ENCODE peak calls at places on chromosomes 4 and X, in eight cellular contexts. One of them, this sample, is unnamed.

GRCh38 chr4:8580321-8581093 is at the start of gene GPR78:
- DNase-seq in hippocampal formation: no peak
- DNase-seq in mesothelial cell of epicardium: peak; percentile 95
- DNase-seq in T follicular helper cell: no peak
- DNase-seq in choroid plexus epithelial cell: peak; percentile 55
- DNase-seq in activated T-cell treated with anti-CD3 and anti-CD28 coated beads for 1 hour: peak; percentile 24
- DNase-seq in stimulated activated CD4-positive, alpha-beta T cell treated with anti-CD3 and anti-CD28 coated beads, Interleukin-2, amount 100 ng/mL, for 48 hours: peak; percentile 30
- DNase-seq in skeletal muscle cell: no peak
- DNase-seq in this sample: peak; percentile 37

GRCh38 chr4:175947117-175947722 is 118.4 kb upstream of the WDR17 start:
- DNase-seq in hippocampal formation: peak; percentile 69
- DNase-seq in mesothelial cell of epicardium: no peak
- DNase-seq in T follicular helper cell: no peak
- DNase-seq in choroid plexus epithelial cell: peak; percentile 66
- DNase-seq in activated T-cell treated with anti-CD3 and anti-CD28 coated beads for 1 hour: no peak
- DNase-seq in stimulated activated CD4-positive, alpha-beta T cell treated with anti-CD3 and anti-CD28 coated beads, Interleukin-2, amount 100 ng/mL, for 48 hours: no peak
- DNase-seq in skeletal muscle cell: no peak
- DNase-seq in this sample: peak; percentile 16

GRCh38 chr4:19382993-19383392 is 868.7 kb upstream of the SLIT2 start:
- DNase-seq in hippocampal formation: no peak
- DNase-seq in mesothelial cell of epicardium: no peak
- DNase-seq in T follicular helper cell: no peak
- DNase-seq in choroid plexus epithelial cell: peak; percentile 74
- DNase-seq in activated T-cell treated with anti-CD3 and anti-CD28 coated beads for 1 hour: no peak
- DNase-seq in stimulated activated CD4-positive, alpha-beta T cell treated with anti-CD3 and anti-CD28 coated beads, Interleukin-2, amount 100 ng/mL, for 48 hours: no peak
- DNase-seq in skeletal muscle cell: peak; percentile 66
- DNase-seq in this sample: no peak

GRCh38 chr4:106035204-106035603 is 139.9 kb downstream of the NPNT start:
- DNase-seq in hippocampal formation: no peak
- DNase-seq in mesothelial cell of epicardium: no peak
- DNase-seq in T follicular helper cell: no peak
- DNase-seq in choroid plexus epithelial cell: no peak
- DNase-seq in activated T-cell treated with anti-CD3 and anti-CD28 coated beads for 1 hour: no peak
- DNase-seq in stimulated activated CD4-positive, alpha-beta T cell treated with anti-CD3 and anti-CD28 coated beads, Interleukin-2, amount 100 ng/mL, for 48 hours: no peak
- DNase-seq in skeletal muscle cell: no peak
- DNase-seq in this sample: no peak

GRCh38 chrX:39613997-39614679 is 483.6 kb downstream of the BCOR start:
- DNase-seq in hippocampal formation: no peak
- DNase-seq in mesothelial cell of epicardium: no peak
- DNase-seq in T follicular helper cell: no peak
- DNase-seq in choroid plexus epithelial cell: no peak
- DNase-seq in activated T-cell treated with anti-CD3 and anti-CD28 coated beads for 1 hour: peak; percentile 2
- DNase-seq in stimulated activated CD4-positive, alpha-beta T cell treated with anti-CD3 and anti-CD28 coated beads, Interleukin-2, amount 100 ng/mL, for 48 hours: peak; percentile 51
- DNase-seq in skeletal muscle cell: no peak
- DNase-seq in this sample: no peak

GRCh38 chr4:25030283-25031076 is at the start of gene LGI2:
- DNase-seq in hippocampal formation: no peak
- DNase-seq in mesothelial cell of epicardium: peak; percentile 72
- DNase-seq in T follicular helper cell: no peak
- DNase-seq in choroid plexus epithelial cell: peak; percentile 4
- DNase-seq in activated T-cell treated with anti-CD3 and anti-CD28 coated beads for 1 hour: no peak
- DNase-seq in stimulated activated CD4-positive, alpha-beta T cell treated with anti-CD3 and anti-CD28 coated beads, Interleukin-2, amount 100 ng/mL, for 48 hours: no peak
- DNase-seq in skeletal muscle cell: no peak
- DNase-seq in this sample: no peak

GRCh38 chr4:95289028-95289634 is 259.6 kb downstream of the UNC5C start:
- DNase-seq in hippocampal formation: no peak
- DNase-seq in mesothelial cell of epicardium: no peak
- DNase-seq in T follicular helper cell: no peak
- DNase-seq in choroid plexus epithelial cell: peak; percentile 78
- DNase-seq in activated T-cell treated with anti-CD3 and anti-CD28 coated beads for 1 hour: no peak
- DNase-seq in stimulated activated CD4-positive, alpha-beta T cell treated with anti-CD3 and anti-CD28 coated beads, Interleukin-2, amount 100 ng/mL, for 48 hours: no peak
- DNase-seq in skeletal muscle cell: no peak
- DNase-seq in this sample: peak; percentile 75

GRCh38 chr4:1541449-1542225 is 135.4 kb upstream of the NKX1-1 start:
- DNase-seq in hippocampal formation: no peak
- DNase-seq in mesothelial cell of epicardium: no peak
- DNase-seq in T follicular helper cell: no peak
- DNase-seq in choroid plexus epithelial cell: no peak
- DNase-seq in activated T-cell treated with anti-CD3 and anti-CD28 coated beads for 1 hour: no peak
- DNase-seq in stimulated activated CD4-positive, alpha-beta T cell treated with anti-CD3 and anti-CD28 coated beads, Interleukin-2, amount 100 ng/mL, for 48 hours: no peak
- DNase-seq in skeletal muscle cell: no peak
- DNase-seq in this sample: no peak

GRCh38 chr4:153518001-153518400 is 51.8 kb downstream of the TMEM131L start:
- DNase-seq in hippocampal formation: no peak
- DNase-seq in mesothelial cell of epicardium: no peak
- DNase-seq in T follicular helper cell: no peak
- DNase-seq in choroid plexus epithelial cell: no peak
- DNase-seq in activated T-cell treated with anti-CD3 and anti-CD28 coated beads for 1 hour: no peak
- DNase-seq in stimulated activated CD4-positive, alpha-beta T cell treated with anti-CD3 and anti-CD28 coated beads, Interleukin-2, amount 100 ng/mL, for 48 hours: no peak
- DNase-seq in skeletal muscle cell: no peak
- DNase-seq in this sample: no peak

This sample was measured in brain microvascular endothelial cell.